ENCODE peak calls at places on chromosome 22, in nine cellular contexts. M, D, I, L, Q, U, V, N and K are unnamed samples.

GRCh38 chr22:39216143-39216490 is 28.7 kb downstream of the PDGFB start:
- DNase-seq in M (no peak), D (no peak), I (no peak), L (no peak), Q (no peak), U (no peak), V (no peak), N (no peak), K (no peak)

GRCh38 chr22:48734961-48735360 is 1092.7 kb downstream of the BRD1 start:
- DNase-seq in M (no peak), D (no peak), I (no peak), L (no peak), Q (no peak), U (no peak), V (no peak), N (no peak), K (no peak)

GRCh38 chr22:27206001-27206746 is 548.8 kb downstream of the MIAT start:
- DNase-seq in M (no peak), D (no peak), I (no peak), L (no peak), Q (no peak), U (no peak), V (no peak), N (peak), K (no peak)

GRCh38 chr22:45968751-45969413 is 8.1 kb downstream of the WNT7B start:
- DNase-seq in M (no peak), D (no peak), I (no peak), L (no peak), Q (peak), U (peak), V (no peak), N (peak), K (no peak)

GRCh38 chr22:33328789-33329296 is 270.7 kb upstream of the SYN3 start:
- DNase-seq in M (no peak), D (peak), I (no peak), L (no peak), Q (peak), U (peak), V (no peak), N (peak), K (no peak)

GRCh38 chr22:35335936-35336781 is 36.5 kb downstream of the TOM1 start:
- DNase-seq in M (no peak), D (peak), I (no peak), L (no peak), Q (no peak), U (no peak), V (no peak), N (no peak), K (no peak)

GRCh38 chr22:46573781-46574437 is 36.5 kb upstream of the CELSR1 start:
- DNase-seq in M (no peak), D (no peak), I (no peak), L (no peak), Q (no peak), U (no peak), V (no peak), N (no peak), K (no peak)

GRCh38 chr22:30205281-30206115 is 41.1 kb downstream of the LIF start:
- DNase-seq in M (no peak), D (no peak), I (no peak), L (peak), Q (peak), U (peak), V (no peak), N (peak), K (peak)

GRCh38 chr22:45105281-45105700 is 58.4 kb upstream of the NUP50 start:
- DNase-seq in M (no peak), D (no peak), I (no peak), L (peak), Q (no peak), U (no peak), V (no peak), N (no peak), K (no peak)

GRCh38 chr22:29798318-29798717 is 31.1 kb downstream of the UQCR10 start:
- DNase-seq in M (no peak), D (peak), I (no peak), L (no peak), Q (no peak), U (no peak), V (no peak), N (peak), K (peak)

GRCh38 chr22:41367039-41367679 is 14.6 kb upstream of the TEF start:
- DNase-seq in M (peak), D (peak), I (no peak), L (peak), Q (peak), U (peak), V (no peak), N (peak), K (peak)

GRCh38 chr22:19867617-19868016 is 12.9 kb upstream of the GNB1L start:
- DNase-seq in M (no peak), D (no peak), I (no peak), L (no peak), Q (no peak), U (no peak), V (no peak), N (no peak), K (no peak)

GRCh38 chr22:33451851-33452469 is 393.8 kb upstream of the SYN3 start:
- DNase-seq in M (peak), D (no peak), I (no peak), L (no peak), Q (no peak), U (no peak), V (no peak), N (no peak), K (no peak)

GRCh38 chr22:37204045-37204655 is 8.1 kb downstream of the SSTR3 start:
- DNase-seq in M (no peak), D (no peak), I (no peak), L (no peak), Q (no peak), U (no peak), V (no peak), N (no peak), K (no peak)

GRCh38 chr22:44179196-44179988 is 1.3 kb upstream of the PARVG start:
- DNase-seq in M (no peak), D (no peak), I (no peak), L (no peak), Q (no peak), U (no peak), V (no peak), N (no peak), K (no peak)

GRCh38 chr22:20965104-20965887 is 1.8 kb upstream of the AIFM3 start:
- DNase-seq in M (peak), D (no peak), I (no peak), L (no peak), Q (no peak), U (no peak), V (no peak), N (no peak), K (no peak)

GRCh38 chr22:36757608-36758220 is 18.2 kb downstream of the IFT27 start:
- DNase-seq in M (peak), D (peak), I (peak), L (peak), Q (peak), U (peak), V (peak), N (peak), K (peak)

GRCh38 chr22:37345863-37346514 is 63.7 kb downstream of the CYTH4 start:
- DNase-seq in M (no peak), D (no peak), I (no peak), L (no peak), Q (no peak), U (peak), V (no peak), N (peak), K (no peak)

GRCh38 chr22:26822300-26822699 is 164.9 kb downstream of the MIAT start:
- DNase-seq in M (no peak), D (no peak), I (no peak), L (no peak), Q (no peak), U (no peak), V (no peak), N (no peak), K (no peak)

GRCh38 chr22:40325315-40325714 is 21.0 kb upstream of the ADSL start:
- DNase-seq in M (no peak), D (no peak), I (no peak), L (no peak), Q (no peak), U (no peak), V (peak), N (no peak), K (no peak)

GRCh38 chr22:44410396-44411056 is 87.5 kb downstream of the RTL6 start:
- DNase-seq in M (no peak), D (no peak), I (no peak), L (no peak), Q (no peak), U (no peak), V (no peak), N (no peak), K (no peak)

GRCh38 chr22:50009251-50009650 is 3.3 kb downstream of the IL17REL start:
- DNase-seq in M (no peak), D (no peak), I (no peak), L (no peak), Q (no peak), U (no peak), V (no peak), N (no peak), K (no peak)

GRCh38 chr22:17807571-17808410 is 33.5 kb upstream of the BID start:
- DNase-seq in M (no peak), D (no peak), I (no peak), L (no peak), Q (no peak), U (peak), V (no peak), N (no peak), K (no peak)

GRCh38 chr22:42433754-42434153 is 1.6 kb upstream of the NFAM1 start:
- DNase-seq in M (no peak), D (no peak), I (no peak), L (no peak), Q (no peak), U (no peak), V (no peak), N (no peak), K (no peak)

GRCh38 chr22:19873138-19873959 is 18.7 kb upstream of the GNB1L start:
- DNase-seq in M (no peak), D (no peak), I (no peak), L (no peak), Q (no peak), U (no peak), V (no peak), N (no peak), K (no peak)

GRCh38 chr22:46001046-46001425 is 24.1 kb upstream of the WNT7B start:
- DNase-seq in M (no peak), D (no peak), I (no peak), L (no peak), Q (no peak), U (no peak), V (no peak), N (no peak), K (no peak)

GRCh38 chr22:39117585-39118191 is 20.6 kb downstream of the APOBEC3H start:
- DNase-seq in M (peak), D (peak), I (peak), L (no peak), Q (peak), U (peak), V (peak), N (peak), K (no peak)

GRCh38 chr22:43393845-43394474 is 17.9 kb upstream of the MPPED1 start:
- DNase-seq in M (no peak), D (no peak), I (no peak), L (no peak), Q (no peak), U (no peak), V (no peak), N (no peak), K (no peak)

GRCh38 chr22:48753381-48753730 is 1074.3 kb downstream of the BRD1 start:
- DNase-seq in M (no peak), D (no peak), I (no peak), L (no peak), Q (no peak), U (no peak), V (peak), N (no peak), K (no peak)

GRCh38 chr22:34324763-34325162 is 404.5 kb upstream of the LARGE1 start:
- DNase-seq in M (no peak), D (no peak), I (no peak), L (no peak), Q (no peak), U (no peak), V (no peak), N (no peak), K (no peak)

GRCh38 chr22:24129980-24130379 is 51.3 kb upstream of the SUSD2 start:
- DNase-seq in M (no peak), D (no peak), I (no peak), L (no peak), Q (no peak), U (no peak), V (no peak), N (no peak), K (no peak)